ENCODE peak calls at places on chromosomes 12 and 14, in six cellular contexts. L is body of pancreas, N is IMR-90, Z is stomach, S is cardiac muscle cell, G is HCT116. K is an unnamed sample.
A peak's percentile ranks its signal among the peaks of the same experiment; 100 is the strongest.

GRCh38 chr12:101875112-101875961 is 2.0 kb upstream of the DRAM1 start:
- DNase-seq in L (no peak), N (peak; percentile 42), Z (no peak), S (peak; percentile 47), G (no peak), K (no peak)

GRCh38 chr14:105855893-105856675 is 329.7 kb downstream of the TMEM121 start:
- DNase-seq in L (no peak), N (no peak), Z (no peak), S (no peak), G (no peak), K (no peak)

GRCh38 chr12:51395283-51396230 is 4.4 kb upstream of the GALNT6 start:
- DNase-seq in L (no peak), N (no peak), Z (no peak), S (no peak), G (no peak), K (no peak)

GRCh38 chr14:59363545-59364226 is 101.5 kb downstream of the GPR135 start:
- DNase-seq in L (no peak), N (peak; percentile 42), Z (no peak), S (no peak), G (no peak), K (peak; percentile 86)

GRCh38 chr12:66352197-66352596 is 49.9 kb downstream of the HELB start:
- DNase-seq in L (peak; percentile 14), N (peak; percentile 34), Z (no peak), S (peak; percentile 23), G (peak; percentile 19), K (peak; percentile 24)

GRCh38 chr14:20602583-20602982 is 11.4 kb upstream of the RNASE12 start:
- DNase-seq in L (no peak), N (no peak), Z (no peak), S (no peak), G (no peak), K (no peak)

GRCh38 chr12:46209914-46210834 is 58.7 kb downstream of the SLC38A1 start:
- DNase-seq in L (peak; percentile 87), N (no peak), Z (peak; percentile 63), S (peak; percentile 58), G (no peak), K (peak; percentile 96)

GRCh38 chr12:92073123-92073522 is 72.5 kb downstream of the BTG1 start:
- DNase-seq in L (no peak), N (no peak), Z (no peak), S (no peak), G (no peak), K (no peak)

GRCh38 chr12:7374423-7375144 is 69.4 kb downstream of the CD163L1 start:
- DNase-seq in L (peak; percentile 39), N (peak; percentile 6), Z (no peak), S (peak; percentile 4), G (peak; percentile 47), K (peak; percentile 20)

GRCh38 chr12:100584261-100584660 is 10.8 kb downstream of the GAS2L3 start:
- DNase-seq in L (no peak), N (no peak), Z (no peak), S (peak; percentile 10), G (no peak), K (no peak)

DNA sequence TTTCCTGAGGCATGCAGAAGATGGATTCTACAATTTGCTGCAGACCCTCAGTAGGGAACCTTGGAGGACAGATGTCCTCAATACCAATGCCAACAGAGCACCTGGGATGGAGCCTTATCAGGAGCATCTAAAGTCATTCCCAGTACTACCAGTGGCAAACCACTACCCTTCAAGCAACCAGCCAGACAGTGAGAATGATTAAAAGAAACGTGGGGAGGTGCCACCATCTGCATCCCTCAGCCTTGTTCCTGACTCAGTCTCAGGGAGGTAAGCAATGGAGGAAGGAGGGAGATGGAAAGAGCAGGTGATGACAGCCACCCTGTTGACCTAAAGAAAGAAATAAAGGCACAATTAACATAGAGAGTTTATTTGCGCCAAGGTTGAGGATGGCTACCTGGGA is 175.2 kb upstream of the GRIN2B start:
- DNase-seq in L (no peak), N (no peak), Z (no peak), S (no peak), G (no peak), K (no peak)
- H3K27me3 ChIP-seq in L (no peaks in the 10 kb centered on the region), N (no peaks in the 10 kb centered on the region), Z (no peaks in the 10 kb centered on the region), S (no peaks in the 10 kb centered on the region), G (no peaks in the 10 kb centered on the region), K (no peaks in the 10 kb centered on the region)

GRCh38 chr12:9133243-9133938 is 17.7 kb upstream of the A2M start:
- DNase-seq in L (no peak), N (no peak), Z (no peak), S (no peak), G (no peak), K (no peak)

GRCh38 chr12:9132008-9132535 is 16.4 kb upstream of the A2M start:
- DNase-seq in L (no peak), N (no peak), Z (no peak), S (no peak), G (no peak), K (no peak)

GRCh38 chr12:9130244-9130643 is 14.5 kb upstream of the A2M start:
- DNase-seq in L (no peak), N (no peak), Z (no peak), S (no peak), G (no peak), K (no peak)

GRCh38 chr12:9135903-9136310 is 20.2 kb upstream of the A2M start:
- DNase-seq in L (no peak), N (no peak), Z (no peak), S (no peak), G (no peak), K (no peak)

GRCh38 chr12:9134981-9135628 is 19.4 kb upstream of the A2M start:
- DNase-seq in L (no peak), N (peak; percentile 3), Z (no peak), S (no peak), G (peak; percentile 8), K (peak; percentile 22)
- TF ChIP-seq CTCF in L (no peak), N (no peak), Z (no peak), S (no peak), G (peak; percentile 62), K (peak; percentile 43)

GRCh38 chr12:49868952-49869815 is 26.3 kb upstream of the BCDIN3D start:
- DNase-seq in L (peak; percentile 80), N (peak; percentile 97), Z (peak; percentile 83), S (peak; percentile 100), G (no peak), K (no peak)

GRCh38 chr12:49865782-49866135 is 22.9 kb upstream of the BCDIN3D start:
- DNase-seq in L (no peak), N (no peak), Z (no peak), S (no peak), G (no peak), K (no peak)

GRCh38 chr12:49868449-49868848 is 25.5 kb upstream of the BCDIN3D start:
- DNase-seq in L (no peak), N (no peak), Z (no peak), S (no peak), G (no peak), K (no peak)

GRCh38 chr12:49866859-49867579 is 24.1 kb upstream of the BCDIN3D start:
- DNase-seq in L (peak; percentile 79), N (peak; percentile 46), Z (peak; percentile 85), S (peak; percentile 68), G (peak; percentile 52), K (peak; percentile 46)

DNA sequence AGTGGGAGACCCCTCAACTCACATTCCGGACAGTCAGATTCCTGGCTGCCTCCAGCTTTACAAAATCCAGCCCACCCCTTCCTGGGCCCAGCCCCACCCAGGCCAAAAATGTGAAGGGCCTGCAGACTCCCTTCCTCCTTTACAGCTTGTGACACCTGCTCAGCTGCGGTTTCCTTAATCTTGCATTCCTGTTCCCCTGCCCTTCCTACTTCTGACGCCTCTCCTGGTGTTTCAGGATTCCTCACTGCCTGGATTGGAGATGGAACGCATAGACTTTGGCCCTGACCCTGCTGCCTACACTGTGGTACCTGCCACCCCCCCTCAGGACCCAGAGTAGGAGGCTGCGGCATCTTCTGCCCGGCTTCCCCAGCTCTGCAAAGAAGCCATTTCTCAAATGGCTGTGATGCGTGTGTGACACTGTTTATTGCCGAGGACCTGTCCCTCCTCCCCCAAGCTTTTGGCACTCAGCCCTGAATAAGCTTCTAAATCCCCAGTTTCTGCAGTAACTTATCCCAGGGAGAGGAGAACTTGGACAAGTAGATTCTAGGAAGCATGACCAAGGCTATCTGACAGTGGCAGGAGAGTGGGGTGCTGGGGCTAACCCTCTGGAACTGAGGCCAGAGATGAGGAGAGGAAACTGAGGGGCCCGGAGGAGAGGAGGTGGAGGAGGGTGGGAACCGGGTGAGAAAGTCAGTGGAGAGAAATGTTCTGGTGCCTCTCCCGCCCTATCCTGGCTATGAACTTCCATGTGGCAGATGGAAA is 24.9 kb upstream of the BCDIN3D start:
- DNase-seq in L (no peak), N (no peak), Z (no peak), S (peak; percentile 57), G (no peak), K (peak; percentile 26)
- H3K4me3 ChIP-seq in L (no peak overlapping the region), N (no peak overlapping the region), Z (no peak overlapping the region), S (no peak overlapping the region), G (no peak overlapping the region), K (no peak overlapping the region)

GRCh38 chr14:99349721-99350495 is 77.9 kb upstream of the BCL11B start:
- DNase-seq in L (no peak), N (no peak), Z (no peak), S (no peak), G (no peak), K (no peak)
- H3K27me3 ChIP-seq in L (no peaks in the 10 kb centered on the region), N (no peaks in the 10 kb centered on the region), Z (no peaks in the 10 kb centered on the region), S (no peaks in the 10 kb centered on the region), G (peaks cover 15% of the 10 kb centered on the region), K (peaks cover 2% of the 10 kb centered on the region)

DNA sequence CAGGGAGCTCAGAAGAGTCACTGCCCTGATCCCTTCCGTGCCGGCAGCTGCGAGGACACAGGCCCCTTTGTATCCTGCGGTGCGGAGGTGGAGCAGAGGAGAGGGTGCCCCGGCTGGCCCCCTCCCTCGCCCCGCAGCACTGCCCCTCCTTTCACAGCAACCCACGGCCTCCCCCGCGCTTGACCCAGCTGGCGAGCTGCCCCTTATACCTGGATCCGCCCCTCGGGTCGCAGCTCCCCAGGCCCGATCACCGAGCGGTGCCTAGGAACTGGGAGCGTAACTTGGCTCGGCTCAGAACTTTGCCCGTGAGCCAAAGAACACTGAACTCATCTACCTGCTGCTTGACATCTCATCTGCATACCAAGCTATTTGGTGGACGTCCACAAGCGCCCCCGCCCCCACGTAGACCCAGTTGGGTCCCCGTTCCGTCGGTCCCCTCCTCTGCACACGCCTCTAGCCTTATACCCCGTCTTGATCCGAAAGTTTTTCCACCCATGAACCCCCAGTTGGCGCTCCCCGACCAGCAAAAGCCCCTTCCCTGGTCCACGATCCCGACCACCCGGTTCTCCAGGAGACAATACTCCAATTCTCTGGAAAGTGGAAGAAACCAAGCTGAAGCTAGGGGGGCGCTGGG is 697 bp upstream of the DNAJC14 start:
- DNase-seq in L (peak; percentile 69), N (no peak), Z (peak; percentile 58), S (no peak), G (no peak), K (no peak)
- TF ChIP-seq CTCF in L (no peak), N (peak; percentile 3), Z (no peak), S (no peak), G (no peak), K (no peak)

GRCh38 chr12:71653137-71653536 is 10.5 kb downstream of the ZFC3H1 start:
- DNase-seq in L (no peak), N (no peak), Z (no peak), S (no peak), G (no peak), K (no peak)
- H3K4me3 ChIP-seq in L (no peak overlapping the region), N (no peak overlapping the region), Z (no peak overlapping the region), S (no peak overlapping the region), G (no peak overlapping the region), K (no peak overlapping the region)

DNA sequence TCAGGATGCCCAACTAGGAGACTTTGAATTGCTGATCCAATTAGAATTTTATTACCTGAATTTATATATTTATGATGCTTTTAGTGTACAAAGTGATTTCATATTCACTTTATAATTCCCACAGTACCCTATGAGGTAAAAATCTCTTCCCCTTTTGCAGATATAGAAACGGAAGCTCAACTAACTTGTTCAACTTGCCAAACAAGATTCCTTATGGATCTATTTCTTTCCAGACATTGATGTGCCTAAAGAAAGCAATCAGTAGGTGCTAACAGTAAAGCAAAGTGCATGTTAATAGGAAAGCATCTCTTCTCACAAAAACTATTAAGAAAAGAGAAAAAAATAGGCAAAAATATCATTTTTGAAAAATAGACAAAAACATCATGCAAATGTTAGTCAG is 65.9 kb upstream of the PPP1R12A start:
- DNase-seq in L (no peak), N (no peak), Z (no peak), S (no peak), G (no peak), K (peak; percentile 15)
- H3K27me3 ChIP-seq in L (no peaks in the 10 kb centered on the region), N (no peaks in the 10 kb centered on the region), Z (no peaks in the 10 kb centered on the region), S (no peaks in the 10 kb centered on the region), G (no peaks in the 10 kb centered on the region), K (no peaks in the 10 kb centered on the region)